ENCODE peak calls at places on chromosomes 16 and 17, in six cellular contexts. One of them, this sample, is unnamed. For H3K36me3 and H3K4me1, the result is how much of the 10 kb centered on the place peaks cover.

GRCh38 chr16:67982011-67982696 is 1.9 kb upstream of the DPEP3 start:
- DNase-seq in lower lobe of right lung: no peak
- DNase-seq in ovary: no peak
- DNase-seq in heart right ventricle: no peak
- DNase-seq in PC-3: no peak
- DNase-seq in left ventricle myocardium inferior: no peak
- DNase-seq in this sample: no peak

GRCh38 chr16:4404247-4404966 is 12.0 kb downstream of the CORO7 start:
- DNase-seq in lower lobe of right lung: peak
- DNase-seq in ovary: peak
- DNase-seq in heart right ventricle: no peak
- DNase-seq in PC-3: peak
- DNase-seq in left ventricle myocardium inferior: peak
- DNase-seq in this sample: peak

GRCh38 chr17:72705905-72706395 is 386.5 kb downstream of the SLC39A11 start:
- DNase-seq in lower lobe of right lung: no peak
- DNase-seq in ovary: no peak
- DNase-seq in heart right ventricle: no peak
- DNase-seq in PC-3: no peak
- DNase-seq in left ventricle myocardium inferior: no peak
- DNase-seq in this sample: no peak

GRCh38 chr17:9291912-9292562 is 270.7 kb downstream of the NTN1 start:
- DNase-seq in lower lobe of right lung: no peak
- DNase-seq in ovary: peak
- DNase-seq in heart right ventricle: peak
- DNase-seq in PC-3: peak
- DNase-seq in left ventricle myocardium inferior: peak
- DNase-seq in this sample: peak

GRCh38 chr16:85391175-85391707 is 221.9 kb upstream of the GSE1 start:
- DNase-seq in lower lobe of right lung: peak
- DNase-seq in ovary: peak
- DNase-seq in heart right ventricle: no peak
- DNase-seq in PC-3: no peak
- DNase-seq in left ventricle myocardium inferior: no peak
- DNase-seq in this sample: no peak

GRCh38 chr16:73068546-73069401 is 20.8 kb upstream of the ZFHX3 start:
- DNase-seq in lower lobe of right lung: peak
- DNase-seq in ovary: no peak
- DNase-seq in heart right ventricle: peak
- DNase-seq in PC-3: peak
- DNase-seq in left ventricle myocardium inferior: peak
- DNase-seq in this sample: peak

GRCh38 chr16:4679854-4680636 is 13.3 kb upstream of the NUDT16L1 start:
- DNase-seq in lower lobe of right lung: peak
- DNase-seq in ovary: peak
- DNase-seq in heart right ventricle: peak
- DNase-seq in PC-3: peak
- DNase-seq in left ventricle myocardium inferior: peak
- DNase-seq in this sample: peak

GRCh38 chr17:61058066-61058465 is 341.6 kb upstream of the TBX2 start:
- DNase-seq in lower lobe of right lung: no peak
- DNase-seq in ovary: no peak
- DNase-seq in heart right ventricle: no peak
- DNase-seq in PC-3: no peak
- DNase-seq in left ventricle myocardium inferior: no peak
- DNase-seq in this sample: no peak

GRCh38 chr17:64707077-64707591 is 45.0 kb upstream of the SMURF2 start:
- DNase-seq in lower lobe of right lung: peak
- DNase-seq in ovary: peak
- DNase-seq in heart right ventricle: peak
- DNase-seq in PC-3: peak
- DNase-seq in left ventricle myocardium inferior: peak
- DNase-seq in this sample: peak

GRCh38 chr16:2288701-2289100 is 20.8 kb upstream of the RNPS1 start:
- DNase-seq in lower lobe of right lung: no peak
- DNase-seq in ovary: no peak
- DNase-seq in heart right ventricle: no peak
- DNase-seq in PC-3: no peak
- DNase-seq in left ventricle myocardium inferior: no peak
- DNase-seq in this sample: no peak

GRCh38 chr17:59513934-59514841 is 51.2 kb upstream of the DHX40 start:
- DNase-seq in lower lobe of right lung: peak
- DNase-seq in ovary: peak
- DNase-seq in heart right ventricle: peak
- DNase-seq in PC-3: peak
- DNase-seq in left ventricle myocardium inferior: peak
- DNase-seq in this sample: peak

GRCh38 chr17:29568331-29569244 is at the start of gene TP53I13:
- DNase-seq in lower lobe of right lung: peak
- DNase-seq in ovary: peak
- DNase-seq in heart right ventricle: peak
- DNase-seq in PC-3: peak
- DNase-seq in left ventricle myocardium inferior: peak
- DNase-seq in this sample: peak

GRCh38 chr17:1390422-1391367 is 9.3 kb downstream of the YWHAE start:
- DNase-seq in lower lobe of right lung: no peak
- DNase-seq in ovary: no peak
- DNase-seq in heart right ventricle: peak
- DNase-seq in PC-3: no peak
- DNase-seq in left ventricle myocardium inferior: no peak
- DNase-seq in this sample: no peak

GRCh38 chr17:27853121-27853520 is 40.0 kb downstream of the LYRM9 start:
- DNase-seq in lower lobe of right lung: no peak
- DNase-seq in ovary: no peak
- DNase-seq in heart right ventricle: no peak
- DNase-seq in PC-3: peak
- DNase-seq in left ventricle myocardium inferior: no peak
- DNase-seq in this sample: no peak

GRCh38 chr16:72915331-72915730 is 132.6 kb downstream of the ZFHX3 start:
- DNase-seq in lower lobe of right lung: no peak
- DNase-seq in ovary: no peak
- DNase-seq in heart right ventricle: no peak
- DNase-seq in PC-3: no peak
- DNase-seq in left ventricle myocardium inferior: no peak
- DNase-seq in this sample: no peak

GRCh38 chr17:42928714-42929496 is 28.3 kb downstream of the G6PC1 start:
- DNase-seq in lower lobe of right lung: peak
- DNase-seq in ovary: peak
- DNase-seq in heart right ventricle: peak
- DNase-seq in PC-3: peak
- DNase-seq in left ventricle myocardium inferior: no peak
- DNase-seq in this sample: peak

GRCh38 chr16:60642956-60643355 is 1393.3 kb downstream of the CDH8 start:
- DNase-seq in lower lobe of right lung: no peak
- DNase-seq in ovary: no peak
- DNase-seq in heart right ventricle: no peak
- DNase-seq in PC-3: peak
- DNase-seq in left ventricle myocardium inferior: no peak
- DNase-seq in this sample: no peak

GRCh38 chr16:25135239-25135878 is 23.8 kb downstream of the LCMT1 start:
- DNase-seq in lower lobe of right lung: no peak
- DNase-seq in ovary: no peak
- DNase-seq in heart right ventricle: no peak
- DNase-seq in PC-3: peak
- DNase-seq in left ventricle myocardium inferior: no peak
- DNase-seq in this sample: no peak

GRCh38 chr17:35749560-35750412 is 3.3 kb downstream of the GAS2L2 start:
- DNase-seq in lower lobe of right lung: no peak
- DNase-seq in ovary: no peak
- DNase-seq in heart right ventricle: no peak
- DNase-seq in PC-3: no peak
- DNase-seq in left ventricle myocardium inferior: no peak
- DNase-seq in this sample: no peak

GRCh38 chr16:85089485-85089884 is 22.8 kb downstream of the CIBAR2 start:
- DNase-seq in lower lobe of right lung: no peak
- DNase-seq in ovary: no peak
- DNase-seq in heart right ventricle: no peak
- DNase-seq in PC-3: no peak
- DNase-seq in left ventricle myocardium inferior: no peak
- DNase-seq in this sample: no peak

GRCh38 chr16:67156146-67156844 is 3.4 kb downstream of the TRADD start:
- DNase-seq in lower lobe of right lung: no peak
- DNase-seq in ovary: no peak
- DNase-seq in heart right ventricle: no peak
- DNase-seq in PC-3: no peak
- DNase-seq in left ventricle myocardium inferior: no peak
- DNase-seq in this sample: no peak

GRCh38 chr16:8720080-8720966 is 45.9 kb downstream of the ABAT start:
- DNase-seq in lower lobe of right lung: no peak
- DNase-seq in ovary: no peak
- DNase-seq in heart right ventricle: peak
- DNase-seq in PC-3: no peak
- DNase-seq in left ventricle myocardium inferior: no peak
- DNase-seq in this sample: no peak

GRCh38 chr17:73359987-73360410 is 48.2 kb upstream of the CDC42EP4 start:
- DNase-seq in lower lobe of right lung: peak
- DNase-seq in ovary: no peak
- DNase-seq in heart right ventricle: no peak
- DNase-seq in PC-3: peak
- DNase-seq in left ventricle myocardium inferior: peak
- DNase-seq in this sample: no peak

GRCh38 chr16:51888021-51888420 is 658.9 kb downstream of the TOX3 start:
- DNase-seq in lower lobe of right lung: no peak
- DNase-seq in ovary: no peak
- DNase-seq in heart right ventricle: no peak
- DNase-seq in PC-3: no peak
- DNase-seq in left ventricle myocardium inferior: no peak
- DNase-seq in this sample: no peak

GRCh38 chr17:68310141-68310540 is 18.8 kb downstream of the ARSG start:
- DNase-seq in lower lobe of right lung: no peak
- DNase-seq in ovary: no peak
- DNase-seq in heart right ventricle: no peak
- DNase-seq in PC-3: peak
- DNase-seq in left ventricle myocardium inferior: no peak
- DNase-seq in this sample: no peak

GRCh38 chr16:89921699-89922476 is 1.3 kb upstream of the TUBB3 start:
- DNase-seq in lower lobe of right lung: no peak
- DNase-seq in ovary: peak
- DNase-seq in heart right ventricle: peak
- DNase-seq in PC-3: peak
- DNase-seq in left ventricle myocardium inferior: peak
- DNase-seq in this sample: peak

GRCh38 chr16:69187891-69188451 is 1.0 kb downstream of the SNTB2 start:
- DNase-seq in lower lobe of right lung: peak
- DNase-seq in ovary: no peak
- DNase-seq in heart right ventricle: peak
- DNase-seq in PC-3: peak
- DNase-seq in left ventricle myocardium inferior: peak
- DNase-seq in this sample: peak

GRCh38 chr16:54374136-54374535 is 87.5 kb upstream of the IRX3 start:
- DNase-seq in lower lobe of right lung: no peak
- DNase-seq in ovary: no peak
- DNase-seq in heart right ventricle: no peak
- DNase-seq in PC-3: no peak
- DNase-seq in left ventricle myocardium inferior: no peak
- DNase-seq in this sample: no peak

GRCh38 chr16:82146957-82147356 is 23.1 kb downstream of the MPHOSPH6 start:
- DNase-seq in lower lobe of right lung: no peak
- DNase-seq in ovary: no peak
- DNase-seq in heart right ventricle: no peak
- DNase-seq in PC-3: no peak
- DNase-seq in left ventricle myocardium inferior: no peak
- DNase-seq in this sample: no peak

DNA sequence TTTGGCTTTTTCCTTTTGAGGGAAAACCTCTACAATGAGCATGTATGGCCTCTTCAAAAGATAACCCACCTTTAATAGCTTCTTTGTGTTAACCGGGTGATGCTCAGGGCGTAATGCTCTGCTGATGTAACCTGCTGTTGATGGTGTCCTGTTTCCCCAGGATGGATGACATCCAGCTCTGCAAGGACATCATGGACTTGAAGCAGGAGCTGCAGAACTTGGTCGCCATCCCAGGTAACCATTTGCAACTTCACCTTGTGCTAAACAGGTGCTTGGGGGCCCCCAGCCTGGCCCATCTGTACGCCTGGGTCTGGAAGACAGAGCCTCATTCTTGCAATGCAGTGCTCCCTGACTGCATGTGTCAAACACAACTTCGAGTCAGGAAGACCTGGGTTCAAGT is 75.1 kb downstream of the MARF1 start:
- DNase-seq in lower lobe of right lung: no peak
- DNase-seq in ovary: no peak
- DNase-seq in heart right ventricle: no peak
- DNase-seq in PC-3: no peak
- DNase-seq in left ventricle myocardium inferior: no peak
- DNase-seq in this sample: no peak
- H3K36me3 ChIP-seq in lower lobe of right lung: under half
- H3K36me3 ChIP-seq in ovary: under half
- H3K36me3 ChIP-seq in heart right ventricle: under half
- H3K36me3 ChIP-seq in PC-3: under half
- H3K36me3 ChIP-seq in left ventricle myocardium inferior: under half
- H3K36me3 ChIP-seq in this sample: under half

GRCh38 chr17:17752822-17753448 is 71.7 kb downstream of the RAI1 start:
- DNase-seq in lower lobe of right lung: no peak
- DNase-seq in ovary: no peak
- DNase-seq in heart right ventricle: no peak
- DNase-seq in PC-3: no peak
- DNase-seq in left ventricle myocardium inferior: no peak
- DNase-seq in this sample: no peak
- H3K4me1 ChIP-seq in lower lobe of right lung: half or more
- H3K4me1 ChIP-seq in ovary: under half
- H3K4me1 ChIP-seq in heart right ventricle: half or more
- H3K4me1 ChIP-seq in PC-3: under half
- H3K4me1 ChIP-seq in left ventricle myocardium inferior: half or more
- H3K4me1 ChIP-seq in this sample: under half

DNA sequence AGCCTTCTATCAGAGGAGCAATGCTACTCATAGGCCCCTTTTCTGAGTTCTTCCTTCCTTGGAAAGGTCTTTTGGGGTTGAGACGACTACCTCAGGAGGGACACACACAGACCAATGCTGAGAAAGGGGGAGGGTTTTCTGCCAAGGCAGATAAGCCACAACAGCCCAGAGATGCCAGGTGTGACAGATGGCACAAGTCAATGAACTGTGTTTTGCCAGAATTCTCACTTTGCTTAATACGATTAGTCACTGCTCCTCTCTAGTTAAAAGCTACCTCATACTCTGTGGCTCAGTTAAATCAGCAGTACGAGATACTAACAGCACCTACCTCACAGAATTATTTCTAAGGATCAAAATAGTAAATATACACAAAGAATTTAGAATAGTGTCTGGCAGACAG is 8.0 kb downstream of the BRD7 start:
- DNase-seq in lower lobe of right lung: no peak
- DNase-seq in ovary: no peak
- DNase-seq in heart right ventricle: no peak
- DNase-seq in PC-3: no peak
- DNase-seq in left ventricle myocardium inferior: no peak
- DNase-seq in this sample: no peak
- H3K36me3 ChIP-seq in lower lobe of right lung: half or more
- H3K36me3 ChIP-seq in ovary: under half
- H3K36me3 ChIP-seq in heart right ventricle: under half
- H3K36me3 ChIP-seq in PC-3: under half
- H3K36me3 ChIP-seq in left ventricle myocardium inferior: under half
- H3K36me3 ChIP-seq in this sample: under half

DNA sequence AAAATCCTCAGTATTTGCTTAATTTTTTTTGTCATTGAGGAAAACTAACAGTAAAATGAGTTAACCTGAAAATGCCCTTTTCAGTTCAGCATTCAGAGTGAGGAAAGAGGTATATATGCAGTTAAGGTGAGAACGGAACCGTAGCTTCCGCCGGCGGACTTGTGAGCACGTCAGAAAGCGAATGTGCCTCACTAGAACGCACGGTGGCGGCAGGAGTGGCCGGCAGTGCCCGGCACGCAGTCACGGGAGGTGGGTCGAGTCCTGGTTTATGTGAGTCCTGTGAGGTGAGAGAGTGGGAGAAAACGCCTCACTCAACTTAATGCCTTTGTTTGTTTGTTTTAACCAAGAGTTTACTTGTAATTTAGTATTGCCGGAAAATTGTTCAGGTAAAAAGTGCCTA is 6.1 kb downstream of the SEC14L1 start:
- DNase-seq in lower lobe of right lung: peak
- DNase-seq in ovary: no peak
- DNase-seq in heart right ventricle: no peak
- DNase-seq in PC-3: no peak
- DNase-seq in left ventricle myocardium inferior: no peak
- DNase-seq in this sample: no peak
- H3K4me1 ChIP-seq in lower lobe of right lung: half or more
- H3K4me1 ChIP-seq in ovary: under half
- H3K4me1 ChIP-seq in heart right ventricle: half or more
- H3K4me1 ChIP-seq in PC-3: under half
- H3K4me1 ChIP-seq in left ventricle myocardium inferior: half or more
- H3K4me1 ChIP-seq in this sample: half or more

This sample was measured in psoas muscle.